ENCODE peak calls at places on chromosomes 12 and 14, in nine cellular contexts. H, J, R, P, U, V, F, C and I are unnamed samples.

GRCh38 chr14:30601579-30601916 is 20.6 kb upstream of the SCFD1 start:
- DNase-seq in H (no peak), P (no peak), C (no peak), U (no peak), J (no peak), R (no peak), F (no peak), V (no peak), I (no peak)

GRCh38 chr14:64700894-64701293 is 3.3 kb upstream of the PLEKHG3 start:
- DNase-seq in F (no peak), C (no peak), U (no peak), H (no peak), P (no peak), V (no peak), R (no peak), J (no peak), I (no peak)

GRCh38 chr12:54032220-54032619 is 630 bp upstream of the HOXC5 start:
- DNase-seq in J (no peak), C (no peak), F (no peak), V (no peak), H (no peak), R (no peak), P (no peak), U (no peak), I (no peak)

GRCh38 chr12:117151195-117152031 is 38.9 kb downstream of the FBXO21 start:
- DNase-seq in J (peak; percentile 61), H (peak; percentile 69), U (peak; percentile 35), P (peak; percentile 75), R (peak; percentile 73), F (peak; percentile 75), V (peak; percentile 90), C (peak; percentile 78), I (peak; percentile 72)

GRCh38 chr14:59347511-59347900 is 117.7 kb downstream of the GPR135 start:
- DNase-seq in C (no peak), H (no peak), J (no peak), V (no peak), U (no peak), F (no peak), P (no peak), R (no peak), I (no peak)

GRCh38 chr12:62736596-62736995 is 198.4 kb downstream of the PPM1H start:
- DNase-seq in C (no peak), P (no peak), U (no peak), R (no peak), F (no peak), J (no peak), H (no peak), V (no peak), I (no peak)

GRCh38 chr12:24754690-24755638 is 193.9 kb downstream of the BCAT1 start:
- DNase-seq in U (no peak), V (no peak), F (no peak), P (no peak), C (no peak), H (no peak), J (peak; percentile 59), R (no peak), I (peak; percentile 92)

GRCh38 chr12:52984136-52984535 is 22.1 kb upstream of the EIF4B start:
- DNase-seq in P (no peak), V (no peak), F (no peak), R (no peak), C (no peak), U (no peak), J (peak; percentile 36), H (no peak), I (no peak)

GRCh38 chr14:77469041-77469440 is 11.1 kb downstream of the AHSA1 start:
- DNase-seq in H (no peak), J (no peak), P (no peak), U (no peak), F (no peak), C (no peak), R (no peak), V (no peak), I (no peak)

GRCh38 chr14:42555365-42555764 is 948.7 kb downstream of the LRFN5 start:
- DNase-seq in R (no peak), V (no peak), U (no peak), J (no peak), F (no peak), H (no peak), P (no peak), C (no peak), I (no peak)

GRCh38 chr12:84653482-84653881 is 259.1 kb downstream of the SLC6A15 start:
- DNase-seq in U (no peak), P (no peak), R (no peak), H (no peak), V (no peak), F (no peak), J (no peak), C (no peak), I (no peak)

GRCh38 chr12:131011165-131012079 is 57.7 kb downstream of the ADGRD1 start:
- DNase-seq in C (peak; percentile 71), U (no peak), F (no peak), R (no peak), V (no peak), H (no peak), P (peak; percentile 77), J (peak; percentile 56), I (no peak)

DNA sequence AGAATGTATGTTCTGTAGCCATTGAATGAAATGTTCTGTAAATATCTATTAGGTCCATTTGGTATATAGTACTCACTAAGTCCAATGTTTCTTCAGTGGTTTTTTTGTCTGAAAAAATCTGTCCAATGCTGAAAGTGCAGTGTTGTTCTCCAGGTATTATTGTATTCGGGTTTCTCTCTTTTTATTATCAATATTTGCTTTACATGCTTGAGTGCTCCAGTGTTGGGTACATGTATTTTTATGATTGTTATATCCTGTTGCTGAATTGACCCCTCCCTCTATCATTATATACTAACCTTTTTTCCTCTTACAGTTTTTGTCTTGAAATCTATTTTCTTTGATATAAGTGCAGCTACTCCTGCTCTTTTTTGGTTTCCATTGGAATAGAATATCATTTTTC is 382.2 kb downstream of the CCER1 start:
- DNase-seq in P (no peak), U (no peak), F (no peak), J (no peak), V (no peak), C (no peak), H (no peak), R (no peak), I (no peak)
- TF ChIP-seq CTCF in P (no peak), U (no peak), F (no peak), J (no peak), V (no peak), C (no peak), H (no peak), R (no peak), I (no peak)

GRCh38 chr12:71548906-71549305 is 109.3 kb downstream of the LGR5 start:
- DNase-seq in J (no peak), V (no peak), U (no peak), P (no peak), F (no peak), H (no peak), C (no peak), R (no peak), I (no peak)

GRCh38 chr12:71556471-71556870 is 107.2 kb downstream of the ZFC3H1 start:
- DNase-seq in H (no peak), V (no peak), C (no peak), F (no peak), P (no peak), J (no peak), R (no peak), U (no peak), I (no peak)

GRCh38 chr12:71552728-71553501 is 110.7 kb downstream of the ZFC3H1 start:
- DNase-seq in C (no peak), H (no peak), U (no peak), V (no peak), R (no peak), P (no peak), F (no peak), J (no peak), I (no peak)

GRCh38 chr12:71546322-71546861 is 106.8 kb downstream of the LGR5 start:
- DNase-seq in V (no peak), J (peak; percentile 12), F (no peak), H (no peak), C (no peak), R (no peak), U (no peak), P (no peak), I (peak; percentile 8)

DNA sequence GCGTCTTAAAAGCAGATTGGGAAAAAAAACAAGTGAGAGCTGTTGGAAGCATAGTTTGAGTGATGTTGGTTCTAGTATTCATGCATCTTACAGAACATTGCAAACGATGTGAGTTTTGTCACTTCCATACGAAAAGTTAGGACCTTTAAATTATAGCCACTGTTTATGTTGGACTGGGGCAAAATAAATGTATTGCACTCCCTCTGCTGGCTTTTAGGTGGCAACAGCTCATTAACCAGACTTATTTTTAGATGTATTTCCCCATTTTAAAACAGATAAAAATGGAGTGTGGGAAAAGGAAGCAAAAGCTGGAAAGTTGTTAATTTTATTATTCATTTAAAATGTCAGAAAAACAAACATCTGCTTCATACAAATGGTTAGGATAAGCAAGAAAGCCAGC is 111.9 kb downstream of the LGR5 start:
- DNase-seq in U (peak; percentile 7), V (no peak), P (no peak), F (no peak), H (no peak), J (peak; percentile 60), C (no peak), R (no peak), I (peak; percentile 65)
- TF ChIP-seq CTCF in U (peak; percentile 33), V (no peak), P (peak; percentile 30), F (peak; percentile 33), H (no peak), J (peak; percentile 29), C (peak; percentile 12), R (no peak), I (peak; percentile 35)

DNA sequence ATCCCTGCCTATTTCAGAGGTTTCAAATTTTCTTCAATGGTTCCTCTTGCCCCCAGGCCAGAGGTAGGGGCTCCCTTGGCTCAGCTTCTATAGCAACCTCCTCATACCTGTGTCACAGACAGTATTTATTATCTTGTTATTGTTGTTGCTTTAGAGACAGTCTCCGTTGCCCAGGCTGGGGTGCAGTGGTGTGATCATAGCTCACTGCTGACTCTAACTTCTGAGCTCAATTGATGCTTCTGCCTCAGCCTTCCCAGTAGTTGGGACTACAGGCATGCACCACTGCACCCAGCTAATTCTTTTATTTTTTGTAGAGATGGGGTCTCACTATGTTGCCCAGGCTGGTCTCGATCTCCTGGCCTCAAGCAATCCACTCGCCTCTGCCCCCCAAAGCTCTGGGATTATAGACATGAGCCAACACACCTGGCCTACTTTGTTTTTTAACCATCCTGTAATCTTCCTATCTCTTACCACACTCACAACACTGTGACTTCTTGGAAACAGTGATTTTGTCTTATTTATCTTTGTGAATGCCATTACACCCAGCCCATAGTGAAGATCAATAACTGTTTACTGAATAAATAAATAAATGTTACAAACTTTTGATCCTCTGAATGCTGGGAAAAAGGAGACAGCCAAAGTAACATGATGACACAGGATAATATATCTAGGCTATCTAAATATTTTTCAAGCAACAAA is 95.9 kb downstream of the PHLDA1 start:
- DNase-seq in U (no peak), C (no peak), F (no peak), J (no peak), V (no peak), H (no peak), R (no peak), P (no peak), I (no peak)
- TF ChIP-seq CTCF in U (no peak), C (no peak), F (no peak), J (no peak), V (no peak), H (no peak), R (no peak), P (no peak), I (no peak)

DNA sequence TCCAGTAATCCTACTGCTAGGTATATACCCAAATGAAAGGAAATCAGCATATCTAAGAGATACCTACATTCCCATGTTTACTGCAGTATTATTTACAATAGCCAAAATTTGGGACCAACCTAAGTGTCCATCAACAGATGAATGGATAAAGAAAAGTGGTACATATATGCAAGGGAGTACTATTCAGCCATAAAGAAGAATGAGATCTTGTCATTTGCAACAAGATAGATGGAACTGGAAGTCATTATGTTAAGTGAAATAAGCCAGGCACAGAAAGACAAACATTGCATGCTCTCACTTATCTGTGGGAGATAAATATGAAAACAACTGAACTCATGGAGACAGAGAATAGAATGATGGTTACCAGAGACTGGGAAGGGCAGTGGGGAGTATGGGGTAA is 109.5 kb downstream of the INSM2 start:
- DNase-seq in R (no peak), J (no peak), V (no peak), P (no peak), U (no peak), C (no peak), F (no peak), H (no peak), I (no peak)
- TF ChIP-seq CTCF in R (no peak), J (no peak), V (no peak), P (no peak), U (no peak), C (no peak), F (no peak), H (no peak), I (no peak)